ENCODE peak calls at places on chromosomes 16 and 17, in four cellular contexts. R is GM23248, G is H9, K is right cardiac atrium. W is an unnamed sample.

GRCh38 chr16:22240023-22240697 is 34.1 kb downstream of the EEF2K start:
- DNase-seq in R (peak; percentile 31), G (no peak), K (no peak), W (no peak)

GRCh38 chr17:75487351-75488070 is 27.8 kb downstream of the CASKIN2 start:
- DNase-seq in R (no peak), G (no peak), K (peak; percentile 79), W (no peak)

GRCh38 chr17:6701719-6702118 is 11.4 kb downstream of the SLC13A5 start:
- DNase-seq in R (peak; percentile 64), G (peak; percentile 87), K (peak; percentile 66), W (no peak)

GRCh38 chr16:65116216-65116615 is 5.6 kb downstream of the CDH11 start:
- DNase-seq in R (no peak), G (no peak), K (no peak), W (no peak)

GRCh38 chr17:27199948-27200347 is 94.0 kb upstream of the WSB1 start:
- DNase-seq in R (peak; percentile 8), G (no peak), K (no peak), W (no peak)

GRCh38 chr16:2663553-2664521 is 18.5 kb upstream of the KCTD5 start:
- DNase-seq in R (peak; percentile 71), G (no peak), K (no peak), W (no peak)

GRCh38 chr17:15351925-15352324 is 10.5 kb upstream of the TEKT3 start:
- DNase-seq in R (peak; percentile 93), G (no peak), K (peak; percentile 49), W (no peak)

GRCh38 chr16:17555176-17555575 is 84.4 kb upstream of the XYLT1 start:
- DNase-seq in R (peak; percentile 82), G (no peak), K (no peak), W (no peak)

GRCh38 chr16:68234188-68235104 is 1.5 kb downstream of the ESRP2 start:
- DNase-seq in R (no peak), G (peak; percentile 86), K (no peak), W (no peak)

GRCh38 chr17:73215414-73215813 is 22.6 kb downstream of the COG1 start:
- DNase-seq in R (no peak), G (peak; percentile 60), K (no peak), W (no peak)

GRCh38 chr17:35947156-35947585 is 3.7 kb upstream of the LYZL6 start:
- DNase-seq in R (peak; percentile 57), G (peak; percentile 81), K (peak; percentile 64), W (no peak)

GRCh38 chr17:81291662-81292061 is 3.4 kb downstream of the SLC38A10 start:
- DNase-seq in R (peak; percentile 78), G (peak; percentile 83), K (peak; percentile 89), W (peak; percentile 67)

GRCh38 chr16:2934450-2934849 is 22.7 kb downstream of the FLYWCH1 start:
- DNase-seq in R (no peak), G (no peak), K (peak; percentile 24), W (no peak)

GRCh38 chr17:38447502-38448095 is 19.3 kb downstream of the ARHGAP23 start:
- DNase-seq in R (no peak), G (no peak), K (peak; percentile 6), W (no peak)

GRCh38 chr17:74601944-74602572 is 10.0 kb upstream of the CD300LD start:
- DNase-seq in R (peak; percentile 64), G (peak; percentile 70), K (no peak), W (no peak)

GRCh38 chr16:35201151-35201550 is 1741.7 kb downstream of the TP53TG3F start:
- DNase-seq in R (no peak), G (no peak), K (no peak), W (no peak)
- H3K9me3 ChIP-seq in R (no peaks in the 10 kb centered on the region), G (peaks cover 89% of the 10 kb centered on the region), K (no peaks in the 10 kb centered on the region), W (no peaks in the 10 kb centered on the region)

DNA sequence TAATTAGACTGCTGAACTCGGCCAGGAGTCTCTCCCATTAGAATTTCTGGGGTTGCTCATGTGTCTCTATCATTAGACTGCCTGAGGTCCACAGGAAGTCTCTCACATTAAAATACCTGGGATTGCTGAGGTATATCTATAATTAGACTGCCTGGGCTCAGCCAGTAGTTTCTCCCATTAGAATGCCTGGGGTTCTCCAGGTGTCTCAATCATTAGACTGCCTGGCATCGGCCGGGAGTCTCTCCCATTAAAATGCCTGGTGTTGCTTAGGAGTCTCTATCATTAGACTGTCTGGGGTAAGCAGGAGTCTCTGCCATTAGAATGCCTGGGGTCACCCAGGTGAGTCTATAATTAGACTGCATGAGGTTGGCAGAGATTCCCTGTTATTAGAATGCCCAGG is 2233.4 kb downstream of the TP53TG3F start:
- DNase-seq in R (no peak), G (no peak), K (no peak), W (no peak)
- H3K9me3 ChIP-seq in R (no peaks in the 10 kb centered on the region), G (peaks cover 91% of the 10 kb centered on the region), K (no peaks in the 10 kb centered on the region), W (peaks cover 86% of the 10 kb centered on the region)

GRCh38 chr16:35561346-35561745 is 2101.9 kb downstream of the TP53TG3F start:
- DNase-seq in R (no peak), G (no peak), K (no peak), W (no peak)
- H3K9me3 ChIP-seq in R (no peaks in the 10 kb centered on the region), G (peaks cover 97% of the 10 kb centered on the region), K (no peaks in the 10 kb centered on the region), W (no peaks in the 10 kb centered on the region)

GRCh38 chr17:72122668-72123495 is 2.1 kb downstream of the SOX9 start:
- DNase-seq in R (peak; percentile 83), G (peak; percentile 67), K (peak; percentile 79), W (peak; percentile 29)

GRCh38 chr17:72121164-72122001 is 563 bp downstream of the SOX9 start:
- DNase-seq in R (peak; percentile 85), G (peak; percentile 73), K (peak; percentile 78), W (peak; percentile 36)

GRCh38 chr17:72123496-72123963 is 2.7 kb downstream of the SOX9 start:
- DNase-seq in R (no peak), G (no peak), K (peak; percentile 66), W (no peak)

GRCh38 chr17:72122002-72122310 is 1.1 kb downstream of the SOX9 start:
- DNase-seq in R (peak; percentile 70), G (no peak), K (no peak), W (no peak)

GRCh38 chr17:72122336-72122667 is 1.5 kb downstream of the SOX9 start:
- DNase-seq in R (no peak), G (no peak), K (no peak), W (no peak)
- H3K9me3 ChIP-seq in R (no peaks in the 10 kb centered on the region), G (no peaks in the 10 kb centered on the region), K (no peaks in the 10 kb centered on the region), W (no peaks in the 10 kb centered on the region)

DNA sequence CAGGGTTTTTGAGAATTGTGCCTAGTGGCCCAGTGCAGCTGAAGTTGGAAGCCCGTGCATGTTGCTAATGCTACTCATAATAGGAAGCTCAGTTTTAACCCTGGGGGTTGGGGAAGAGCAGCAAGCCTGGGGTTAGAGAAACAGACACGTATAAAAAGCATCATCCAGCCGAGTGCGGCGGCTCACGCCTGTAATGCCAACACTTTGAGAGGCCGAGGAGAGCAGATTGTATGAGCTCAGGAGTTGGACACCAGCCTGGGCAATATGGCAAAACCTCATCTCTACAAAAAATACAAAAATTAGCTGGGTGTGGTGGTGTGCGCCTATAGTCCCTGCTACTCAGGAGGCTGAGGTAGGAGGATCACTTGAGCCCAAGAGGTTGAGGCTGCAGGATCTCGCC is 2.3 kb upstream of the CLUH start:
- DNase-seq in R (no peak), G (no peak), K (peak; percentile 38), W (no peak)
- H3K9me3 ChIP-seq in R (no peaks in the 10 kb centered on the region), G (no peaks in the 10 kb centered on the region), K (no peaks in the 10 kb centered on the region), W (no peaks in the 10 kb centered on the region)

DNA sequence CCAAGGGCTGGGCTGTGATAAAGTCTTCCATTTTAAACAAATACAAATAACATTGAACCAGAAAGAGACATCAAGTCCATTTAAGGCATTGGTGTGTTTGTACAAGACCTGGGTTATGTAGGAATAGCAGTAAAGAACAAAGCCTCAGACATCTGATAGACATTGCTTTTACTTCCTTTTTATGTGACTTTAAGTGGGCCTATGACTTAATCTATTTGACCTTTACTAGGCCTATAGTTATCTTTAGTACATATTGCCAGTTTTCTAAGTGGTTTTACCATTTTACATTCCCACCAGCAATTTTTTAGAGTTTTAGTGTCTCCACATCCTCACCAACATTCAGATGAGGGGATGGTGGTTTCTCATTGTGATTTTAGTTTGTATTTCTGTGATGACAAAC is 298.8 kb downstream of the ZFHX3 start:
- DNase-seq in R (no peak), G (no peak), K (no peak), W (no peak)
- H3K9me3 ChIP-seq in R (no peaks in the 10 kb centered on the region), G (no peaks in the 10 kb centered on the region), K (no peaks in the 10 kb centered on the region), W (no peaks in the 10 kb centered on the region)

GRCh38 chr17:64418506-64419339 is 28.1 kb upstream of the PECAM1 start:
- DNase-seq in R (peak; percentile 81), G (no peak), K (no peak), W (no peak)
- H3K9me3 ChIP-seq in R (no peaks in the 10 kb centered on the region), G (no peaks in the 10 kb centered on the region), K (no peaks in the 10 kb centered on the region), W (no peaks in the 10 kb centered on the region)